ENCODE peak calls at places on chromosomes 1 and 21, in nine cellular contexts. F, C, X, P, H, J, O, E and K are unnamed samples.

GRCh38 chr21:42376338-42376982 is 10.1 kb upstream of the TFF1 start:
- DNase-seq in J (no peak), O (no peak), F (no peak), C (no peak), H (no peak), E (no peak), P (no peak), X (no peak), K (no peak)

GRCh38 chr1:246786606-246787238 is 62.5 kb downstream of the SCCPDH start:
- DNase-seq in X (no peak), E (no peak), H (no peak), J (no peak), P (no peak), C (no peak), F (no peak), O (no peak), K (no peak)

GRCh38 chr1:34985063-34985770 is at the start of gene TMEM35B:
- DNase-seq in F (peak; percentile 83), H (peak; percentile 85), J (peak; percentile 59), E (peak; percentile 86), P (peak; percentile 69), O (peak; percentile 63), C (peak; percentile 75), X (peak; percentile 82), K (peak; percentile 47)

GRCh38 chr1:56644941-56645662 is at the start of gene PRKAA2:
- DNase-seq in J (peak; percentile 19), P (peak; percentile 36), C (peak; percentile 26), X (peak; percentile 7), F (peak; percentile 79), O (peak; percentile 84), H (peak; percentile 14), E (no peak), K (no peak)

GRCh38 chr1:21325231-21325718 is 35.0 kb upstream of the ECE1 start:
- DNase-seq in C (no peak), J (no peak), P (no peak), H (peak; percentile 38), O (no peak), F (no peak), X (no peak), E (no peak), K (no peak)

GRCh38 chr1:179001451-179001850 is 24.2 kb upstream of the FAM20B start:
- DNase-seq in F (no peak), J (no peak), P (no peak), H (no peak), O (no peak), X (no peak), E (no peak), C (no peak), K (no peak)

GRCh38 chr1:208179303-208179702 is 64.9 kb downstream of the PLXNA2 start:
- DNase-seq in X (no peak), E (no peak), P (no peak), C (no peak), O (no peak), H (no peak), F (no peak), J (peak; percentile 94), K (no peak)

GRCh38 chr1:67058242-67058641 is 4.3 kb upstream of the SLC35D1 start:
- DNase-seq in O (no peak), E (no peak), C (no peak), X (no peak), J (no peak), F (no peak), H (no peak), P (no peak), K (no peak)

GRCh38 chr1:92324784-92325183 is 25.9 kb downstream of the RPAP2 start:
- DNase-seq in P (no peak), O (no peak), C (no peak), H (no peak), X (no peak), F (no peak), J (no peak), E (no peak), K (no peak)

GRCh38 chr1:19942088-19942487 is 18.7 kb upstream of the PLA2G2E start:
- DNase-seq in O (no peak), H (no peak), C (no peak), X (no peak), E (no peak), F (no peak), J (peak; percentile 10), P (no peak), K (no peak)

GRCh38 chr1:233959089-233959488 is 54.6 kb downstream of the SLC35F3 start:
- DNase-seq in X (no peak), J (no peak), F (no peak), H (no peak), E (no peak), C (no peak), P (no peak), O (no peak), K (no peak)

GRCh38 chr1:7346070-7346596 is 425.0 kb upstream of the VAMP3 start:
- DNase-seq in E (no peak), J (no peak), C (no peak), P (no peak), H (no peak), F (no peak), X (no peak), O (no peak), K (no peak)

GRCh38 chr1:201827321-201828281 is 1.4 kb upstream of the IPO9 start:
- DNase-seq in J (no peak), X (no peak), E (no peak), O (no peak), P (no peak), H (no peak), F (no peak), C (no peak), K (no peak)

GRCh38 chr1:57158660-57159059 is 192.8 kb upstream of the C8B start:
- DNase-seq in P (no peak), H (no peak), O (no peak), C (peak; percentile 20), X (no peak), F (no peak), J (no peak), E (no peak), K (no peak)

GRCh38 chr1:232440325-232441059 is 189.4 kb downstream of the SIPA1L2 start:
- DNase-seq in F (no peak), P (no peak), E (no peak), X (peak; percentile 11), J (peak; percentile 70), C (no peak), O (no peak), H (no peak), K (no peak)

GRCh38 chr21:29219165-29219770 is 79.5 kb upstream of the BACH1 start:
- DNase-seq in C (no peak), F (no peak), O (no peak), E (no peak), J (no peak), X (no peak), H (no peak), P (no peak), K (no peak)

GRCh38 chr1:12067900-12068821 is 5.1 kb downstream of the TNFRSF8 start:
- DNase-seq in P (peak; percentile 79), O (peak; percentile 54), J (no peak), F (peak; percentile 52), E (peak; percentile 50), H (peak; percentile 79), C (peak; percentile 54), X (peak; percentile 60), K (peak; percentile 70)

GRCh38 chr1:84913025-84913892 is 20.3 kb upstream of the LPAR3 start:
- DNase-seq in E (no peak), X (no peak), F (no peak), C (no peak), O (no peak), P (no peak), H (no peak), J (no peak), K (no peak)